ENCODE peak calls at places on chromosomes 11 and 22, in six cellular contexts. P, A, H, E, D and C are unnamed samples.
A peak's percentile ranks its signal among the peaks of the same experiment; 100 is the strongest.

GRCh38 chr22:44906248-44906936 is 103.4 kb downstream of the PHF21B start:
- DNase-seq in A (no peak), H (no peak), P (no peak), D (no peak), E (no peak), C (no peak)

GRCh38 chr11:75896843-75897419 is 81.9 kb downstream of the UVRAG start:
- DNase-seq in P (peak; percentile 21), E (peak; percentile 74), H (no peak), D (peak; percentile 75), A (peak; percentile 86), C (peak; percentile 54)

GRCh38 chr11:14357843-14358728 is 897 bp downstream of the RRAS2 start:
- DNase-seq in H (peak; percentile 43), A (peak; percentile 85), E (peak; percentile 69), D (peak; percentile 64), P (no peak), C (peak; percentile 80)

GRCh38 chr22:37735054-37735453 is 38.2 kb downstream of the TRIOBP start:
- DNase-seq in D (no peak), A (no peak), E (peak; percentile 42), H (peak; percentile 74), P (no peak), C (peak; percentile 63)

GRCh38 chr11:22666700-22667439 is 459 bp downstream of the GAS2 start:
- DNase-seq in E (peak; percentile 6), H (peak; percentile 56), D (peak; percentile 33), A (peak; percentile 35), P (no peak), C (peak; percentile 24)

GRCh38 chr22:38927033-38927789 is 30.2 kb upstream of the APOBEC3A start:
- DNase-seq in E (peak; percentile 23), P (no peak), H (peak; percentile 82), D (peak; percentile 77), A (peak; percentile 73), C (peak; percentile 68)

GRCh38 chr22:42926768-42927167 is 69.7 kb upstream of the ARFGAP3 start:
- DNase-seq in A (no peak), P (no peak), H (no peak), E (no peak), D (no peak), C (no peak)

GRCh38 chr11:130817608-130817944 is 98.7 kb downstream of the SNX19 start:
- DNase-seq in D (no peak), E (peak; percentile 62), H (no peak), P (no peak), A (peak; percentile 73), C (peak; percentile 48)

GRCh38 chr11:10478574-10479550 is 23.8 kb downstream of the AMPD3 start:
- DNase-seq in A (no peak), P (no peak), H (no peak), D (no peak), E (no peak), C (no peak)

GRCh38 chr11:82858133-82858532 is 42.1 kb downstream of the PRCP start:
- DNase-seq in P (no peak), H (no peak), E (no peak), A (no peak), D (no peak), C (no peak)
- H3K4me3 ChIP-seq in P (no peak overlapping the region), H (no peak overlapping the region), E (no peak overlapping the region), A (peak overlapping the region; percentile 62), D (no peak overlapping the region), C (no peak overlapping the region)

DNA sequence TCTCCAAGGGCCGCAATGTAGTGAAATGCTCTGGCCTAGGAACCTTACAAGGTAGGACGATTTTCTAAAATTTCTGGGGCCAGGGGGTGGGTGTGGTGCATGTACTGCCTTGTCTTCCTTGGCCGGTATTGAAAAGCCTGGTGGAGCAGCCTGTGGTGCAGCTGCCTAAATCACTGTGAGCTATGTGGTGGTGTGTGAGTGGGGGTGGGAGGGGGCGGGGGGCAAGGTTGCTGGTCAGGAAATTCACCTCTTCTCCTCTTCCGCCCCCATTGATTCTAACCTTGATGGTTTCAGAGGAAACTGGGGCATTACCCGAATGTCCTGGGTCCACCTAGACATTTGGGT is 137.2 kb downstream of the DBX1 start:
- DNase-seq in A (no peak), D (no peak), E (no peak), H (no peak), P (no peak), C (no peak)
- H3K4me3 ChIP-seq in A (no peak overlapping the region), D (no peak overlapping the region), E (peak overlapping the region; percentile 17), H (no peak overlapping the region), P (no peak overlapping the region), C (no peak overlapping the region)

GRCh38 chr11:102115557-102115956 is 5.3 kb downstream of the YAP1 start:
- DNase-seq in A (peak; percentile 75), H (no peak), E (peak; percentile 51), P (no peak), D (peak; percentile 54), C (peak; percentile 69)
- H3K4me3 ChIP-seq in A (peak overlapping the region; percentile 29), H (no peak overlapping the region), E (no peak overlapping the region), P (no peak overlapping the region), D (no peak overlapping the region), C (no peak overlapping the region)

GRCh38 chr11:16816358-16817270 is 78.2 kb downstream of the C11orf58 start:
- DNase-seq in H (no peak), D (no peak), E (no peak), A (no peak), P (no peak), C (no peak)

GRCh38 chr11:16818284-16818683 is 79.8 kb downstream of the C11orf58 start:
- DNase-seq in E (peak; percentile 22), H (no peak), A (no peak), D (no peak), P (no peak), C (no peak)

GRCh38 chr11:16825091-16825490 is 86.6 kb downstream of the C11orf58 start:
- DNase-seq in A (no peak), E (no peak), D (no peak), P (no peak), H (no peak), C (no peak)

GRCh38 chr11:16817321-16817720 is 78.9 kb downstream of the C11orf58 start:
- DNase-seq in E (no peak), H (no peak), P (no peak), A (no peak), D (no peak), C (no peak)

GRCh38 chr11:16820324-16821092 is 82.1 kb downstream of the C11orf58 start:
- DNase-seq in P (peak; percentile 5), E (peak; percentile 84), D (peak; percentile 96), A (peak; percentile 86), H (peak; percentile 94), C (peak; percentile 63)
- H3K4me3 ChIP-seq in P (no peak overlapping the region), E (no peak overlapping the region), D (no peak overlapping the region), A (no peak overlapping the region), H (no peak overlapping the region), C (no peak overlapping the region)

DNA sequence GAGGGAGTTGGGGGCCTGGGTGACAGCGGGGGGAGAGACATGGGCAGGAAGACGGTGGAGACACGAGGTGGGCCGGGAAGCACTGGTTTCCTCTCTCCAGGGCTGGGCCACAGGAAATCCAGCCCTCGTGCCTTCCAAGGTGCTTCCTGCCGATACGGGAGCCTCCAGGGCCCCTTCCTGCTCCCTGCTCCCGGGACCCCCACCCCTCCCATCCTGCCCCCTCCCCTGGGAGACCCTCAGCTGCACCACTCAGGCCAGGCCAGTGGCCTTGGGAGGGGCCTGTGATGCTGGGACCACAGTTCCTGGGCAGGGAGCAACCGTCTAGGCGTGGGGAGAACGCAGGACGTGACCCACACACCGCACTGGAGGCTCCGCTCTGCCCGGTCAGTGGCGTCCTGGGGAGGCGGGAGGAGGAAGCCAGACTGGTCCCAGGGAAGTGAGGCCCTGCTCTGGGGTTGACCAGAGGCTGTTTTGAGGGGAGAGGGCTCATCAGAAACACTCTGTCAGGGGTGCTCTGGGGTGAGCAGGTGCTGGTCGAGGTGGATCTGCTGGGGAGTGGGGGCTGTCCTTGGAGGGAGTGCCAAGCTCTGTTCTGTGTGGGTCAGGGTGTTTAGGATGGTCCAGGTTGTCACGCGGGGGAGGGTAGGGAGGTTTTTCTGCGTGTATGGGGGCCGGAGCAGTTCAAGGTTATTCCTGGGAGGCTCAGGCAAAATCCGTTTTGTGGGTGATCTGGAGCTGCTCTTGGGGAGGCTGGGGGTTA is at the start of gene SHANK3:
- DNase-seq in H (no peak), P (no peak), D (no peak), E (no peak), A (no peak), C (no peak)
- H3K4me3 ChIP-seq in H (peak within 1 kb of the TSS; percentile 65), P (no peak within 1 kb of the TSS), D (peak within 1 kb of the TSS; percentile 47), E (peak within 1 kb of the TSS; percentile 33), A (no peak within 1 kb of the TSS), C (no peak within 1 kb of the TSS)